ENCODE peak calls at places on chromosome 1, in six cellular contexts. J is Panc1; N is lower leg skin; F is stimulated activated CD8-positive, alpha-beta memory T cell treated with anti-CD3 and anti-CD28 coated beads, Interleukin-7, amount 100 ng/mL, for 1 hour; M is renal cortical epithelial cell; V is Right ventricle myocardium superior. Y is an unnamed sample.

GRCh38 chr1:151061012-151061401 is 810 bp downstream of the MLLT11 start:
- DNase-seq in J (no peak), N (no peak), F (no peak), M (no peak), V (no peak), Y (peak; percentile 71)

GRCh38 chr1:199855580-199855979 is 171.9 kb upstream of the NR5A2 start:
- DNase-seq in J (no peak), N (no peak), F (no peak), M (peak; percentile 74), V (no peak), Y (no peak)

GRCh38 chr1:89147707-89148106 is 21.8 kb upstream of the GBP2 start:
- DNase-seq in J (no peak), N (no peak), F (no peak), M (no peak), V (no peak), Y (no peak)

GRCh38 chr1:200445213-200445612 is 35.4 kb upstream of the ZNF281 start:
- DNase-seq in J (no peak), N (no peak), F (no peak), M (no peak), V (no peak), Y (no peak)

GRCh38 chr1:110324667-110325066 is 14.5 kb upstream of the RBM15 start:
- DNase-seq in J (no peak), N (no peak), F (no peak), M (no peak), V (no peak), Y (no peak)

GRCh38 chr1:23751050-23751814 is 8.0 kb downstream of the ELOA start:
- DNase-seq in J (no peak), N (peak; percentile 64), F (no peak), M (peak; percentile 47), V (no peak), Y (peak; percentile 41)

GRCh38 chr1:22562584-22563551 is at the start of gene EPHA8:
- DNase-seq in J (no peak), N (no peak), F (no peak), M (no peak), V (no peak), Y (no peak)

GRCh38 chr1:37887986-37888700 is 28.8 kb upstream of the MTF1 start:
- DNase-seq in J (no peak), N (no peak), F (no peak), M (no peak), V (no peak), Y (no peak)

GRCh38 chr1:204830671-204831585 is 39.7 kb upstream of the NFASC start:
- DNase-seq in J (no peak), N (no peak), F (no peak), M (no peak), V (no peak), Y (peak; percentile 71)

GRCh38 chr1:67599085-67599484 is 85.9 kb upstream of the GADD45A start:
- DNase-seq in J (no peak), N (peak; percentile 46), F (no peak), M (peak; percentile 9), V (no peak), Y (no peak)

GRCh38 chr1:78170845-78171244 is 125.1 kb downstream of the GIPC2 start:
- DNase-seq in J (no peak), N (no peak), F (no peak), M (no peak), V (no peak), Y (no peak)

GRCh38 chr1:114152211-114153050 is 1.2 kb downstream of the SYT6 start:
- DNase-seq in J (no peak), N (peak; percentile 86), F (no peak), M (no peak), V (peak; percentile 62), Y (peak; percentile 8)

GRCh38 chr1:33039840-33040239 is 3.2 kb upstream of the AK2 start:
- DNase-seq in J (no peak), N (no peak), F (no peak), M (no peak), V (no peak), Y (no peak)

GRCh38 chr1:94708811-94709210 is 111.3 kb upstream of the SLC44A3 start:
- DNase-seq in J (no peak), N (no peak), F (no peak), M (no peak), V (no peak), Y (no peak)

GRCh38 chr1:46749921-46750404 is 31.0 kb upstream of the EFCAB14 start:
- DNase-seq in J (no peak), N (peak; percentile 92), F (no peak), M (peak; percentile 22), V (peak; percentile 54), Y (no peak)

GRCh38 chr1:90713741-90714509 is 3.2 kb downstream of the BARHL2 start:
- DNase-seq in J (no peak), N (no peak), F (no peak), M (no peak), V (no peak), Y (peak; percentile 92)

Y was measured in G401.